ENCODE peak calls at places on chromosomes 12 and 14, in seven cellular contexts. Y is K562, N is HCT116, Q is GM12878, D is GM23338, K is HepG2, C is H1. I is an unnamed sample.

GRCh38 chr12:130126023-130126432 is 36.2 kb upstream of the FZD10 start:
- DNase-seq in Y (peak; percentile 13), N (no peak), Q (no peak), D (peak; percentile 14), K (no peak), C (no peak), I (no peak)

GRCh38 chr14:22847661-22848341 is 11.4 kb downstream of the MMP14 start:
- DNase-seq in Y (no peak), N (no peak), Q (no peak), D (peak; percentile 52), K (no peak), C (peak; percentile 53), I (no peak)

GRCh38 chr14:68820536-68820935 is 27.7 kb upstream of the ZFP36L1 start:
- DNase-seq in Y (no peak), N (no peak), Q (no peak), D (no peak), K (no peak), C (no peak), I (no peak)

GRCh38 chr14:77181603-77182437 is at the start of gene TMEM63C:
- DNase-seq in Y (peak; percentile 20), N (peak; percentile 93), Q (peak; percentile 21), D (peak; percentile 99), K (peak; percentile 29), C (peak; percentile 92), I (no peak)

GRCh38 chr12:67671892-67672291 is 23.3 kb downstream of the DYRK2 start:
- DNase-seq in Y (no peak), N (no peak), Q (no peak), D (no peak), K (no peak), C (no peak), I (no peak)

GRCh38 chr12:99087278-99087677 is 442.2 kb downstream of the APAF1 start:
- DNase-seq in Y (no peak), N (no peak), Q (no peak), D (peak; percentile 67), K (no peak), C (no peak), I (no peak)

GRCh38 chr14:73342670-73343069 is 105.4 kb downstream of the PAPLN start:
- DNase-seq in Y (no peak), N (no peak), Q (no peak), D (no peak), K (no peak), C (no peak), I (no peak)

GRCh38 chr12:76777765-76778216 is 13.9 kb downstream of the ZDHHC17 start:
- DNase-seq in Y (no peak), N (no peak), Q (peak; percentile 53), D (peak; percentile 7), K (no peak), C (no peak), I (no peak)

GRCh38 chr12:64608901-64609542 is 1.3 kb upstream of the RASSF3 start:
- DNase-seq in Y (peak; percentile 55), N (peak; percentile 81), Q (peak; percentile 58), D (peak; percentile 64), K (peak; percentile 58), C (peak; percentile 63), I (peak; percentile 80)

GRCh38 chr12:3342051-3342450 is 149.0 kb upstream of the PRMT8 start:
- DNase-seq in Y (peak; percentile 9), N (no peak), Q (no peak), D (peak; percentile 75), K (no peak), C (no peak), I (peak; percentile 37)

GRCh38 chr14:90087433-90087832 is 25.6 kb downstream of the KCNK13 start:
- DNase-seq in Y (no peak), N (no peak), Q (no peak), D (no peak), K (peak; percentile 74), C (no peak), I (no peak)

GRCh38 chr14:104150201-104151027 is 12.0 kb downstream of the KIF26A start:
- DNase-seq in Y (peak; percentile 24), N (no peak), Q (no peak), D (peak; percentile 83), K (no peak), C (no peak), I (no peak)

GRCh38 chr12:123601602-123602489 is at the start of gene DDX55:
- DNase-seq in Y (peak; percentile 81), N (peak; percentile 64), Q (peak; percentile 23), D (peak; percentile 91), K (peak; percentile 73), C (peak; percentile 86), I (peak; percentile 83)

GRCh38 chr12:113766880-113767878 is 198.9 kb downstream of the RBM19 start:
- DNase-seq in Y (no peak), N (no peak), Q (no peak), D (peak; percentile 25), K (peak; percentile 49), C (no peak), I (no peak)

GRCh38 chr12:108768591-108769500 is 37.5 kb upstream of the CORO1C start:
- DNase-seq in Y (peak; percentile 41), N (peak; percentile 63), Q (peak; percentile 17), D (peak; percentile 80), K (peak; percentile 33), C (peak; percentile 83), I (no peak)

GRCh38 chr12:101671839-101672238 is 25.6 kb upstream of the CHPT1 start:
- DNase-seq in Y (no peak), N (no peak), Q (no peak), D (no peak), K (no peak), C (no peak), I (no peak)

GRCh38 chr12:58750484-58750883 is 169.8 kb downstream of the LRIG3 start:
- DNase-seq in Y (no peak), N (no peak), Q (no peak), D (no peak), K (no peak), C (no peak), I (no peak)

DNA sequence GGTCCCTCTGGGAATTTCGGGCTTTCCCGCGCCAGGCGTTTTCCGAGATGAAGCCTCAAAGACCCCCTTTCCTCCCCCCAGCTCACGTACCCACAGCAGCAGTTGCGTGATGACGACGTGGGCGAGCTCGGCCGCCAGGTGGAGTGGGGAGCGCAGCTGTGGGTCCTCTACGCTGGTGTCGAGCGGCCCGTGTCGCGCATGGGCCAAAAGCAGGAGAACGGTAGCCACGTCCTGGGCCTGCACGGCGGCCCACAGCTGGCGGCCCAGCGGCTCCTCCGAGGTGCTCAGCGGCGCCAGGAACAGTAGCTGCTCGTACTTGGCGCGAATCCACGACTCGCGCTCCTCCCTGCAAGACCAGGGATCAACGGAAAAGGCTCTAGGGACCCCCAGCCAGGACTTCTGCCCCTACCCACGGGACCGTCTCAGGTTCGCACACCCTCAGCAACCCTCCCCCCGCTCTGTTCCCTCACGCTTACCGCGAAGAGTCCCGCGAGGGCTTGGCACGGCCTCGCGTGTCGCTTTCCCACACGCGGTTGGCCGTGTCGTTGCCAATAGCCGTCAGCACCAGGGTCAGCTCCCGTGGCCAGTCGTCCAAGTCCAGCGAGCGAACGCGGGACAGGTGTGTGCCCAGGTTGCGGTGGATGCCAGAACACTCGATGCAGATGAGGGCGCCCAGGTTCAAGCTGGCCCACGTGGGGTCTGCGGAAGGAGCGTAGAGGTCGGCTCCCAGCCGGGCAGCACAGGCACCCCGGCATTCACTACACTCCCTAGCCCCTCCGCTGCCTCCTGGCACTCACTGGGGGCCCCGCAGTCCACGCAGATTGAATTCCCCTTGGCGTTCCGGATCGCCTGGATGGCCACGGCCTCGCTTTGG is 11.4 kb downstream of the AGAP2 start:
- DNase-seq in Y (no peak), N (no peak), Q (no peak), D (peak; percentile 55), K (no peak), C (peak; percentile 77), I (peak; percentile 34)
- TF ChIP-seq POLR2AphosphoS5 in Y (no peak), N (no peak), Q (no peak), D (no peak), K (no peak), C (no peak), I (no peak)

GRCh38 chr12:54029529-54030441 is 1.5 kb downstream of the HOXC6 start:
- DNase-seq in Y (no peak), N (no peak), Q (no peak), D (peak; percentile 64), K (no peak), C (peak; percentile 69), I (no peak)

GRCh38 chr12:54028324-54029201 is at the start of gene HOXC6:
- DNase-seq in Y (peak; percentile 74), N (no peak), Q (no peak), D (peak; percentile 57), K (no peak), C (no peak), I (peak; percentile 15)

GRCh38 chr12:54025507-54026393 is 2.5 kb upstream of the HOXC6 start:
- DNase-seq in Y (no peak), N (no peak), Q (no peak), D (peak; percentile 61), K (no peak), C (no peak), I (no peak)

GRCh38 chr12:54026640-54027441 is 1.4 kb upstream of the HOXC6 start:
- DNase-seq in Y (no peak), N (no peak), Q (no peak), D (no peak), K (no peak), C (no peak), I (no peak)

GRCh38 chr12:54027442-54027786 is 826 bp upstream of the HOXC6 start:
- DNase-seq in Y (no peak), N (no peak), Q (no peak), D (no peak), K (no peak), C (no peak), I (no peak)
- H3K4me1 ChIP-seq in Y (peaks cover 26% of the 10 kb centered on the region), N (no peaks in the 10 kb centered on the region), Q (peaks cover 5% of the 10 kb centered on the region), D (peaks cover 43% of the 10 kb centered on the region), K (no peaks in the 10 kb centered on the region), C (no peaks in the 10 kb centered on the region), I (no peaks in the 10 kb centered on the region)

GRCh38 chr12:6828671-6829531 is 694 bp downstream of the P3H3 start:
- DNase-seq in Y (peak; percentile 72), N (no peak), Q (no peak), D (peak; percentile 89), K (no peak), C (peak; percentile 81), I (no peak)
- TF ChIP-seq EZH2 in Y (no peak), N (no peak), Q (peak; percentile 11), D (no peak), K (no peak), C (no peak), I (no peak)

DNA sequence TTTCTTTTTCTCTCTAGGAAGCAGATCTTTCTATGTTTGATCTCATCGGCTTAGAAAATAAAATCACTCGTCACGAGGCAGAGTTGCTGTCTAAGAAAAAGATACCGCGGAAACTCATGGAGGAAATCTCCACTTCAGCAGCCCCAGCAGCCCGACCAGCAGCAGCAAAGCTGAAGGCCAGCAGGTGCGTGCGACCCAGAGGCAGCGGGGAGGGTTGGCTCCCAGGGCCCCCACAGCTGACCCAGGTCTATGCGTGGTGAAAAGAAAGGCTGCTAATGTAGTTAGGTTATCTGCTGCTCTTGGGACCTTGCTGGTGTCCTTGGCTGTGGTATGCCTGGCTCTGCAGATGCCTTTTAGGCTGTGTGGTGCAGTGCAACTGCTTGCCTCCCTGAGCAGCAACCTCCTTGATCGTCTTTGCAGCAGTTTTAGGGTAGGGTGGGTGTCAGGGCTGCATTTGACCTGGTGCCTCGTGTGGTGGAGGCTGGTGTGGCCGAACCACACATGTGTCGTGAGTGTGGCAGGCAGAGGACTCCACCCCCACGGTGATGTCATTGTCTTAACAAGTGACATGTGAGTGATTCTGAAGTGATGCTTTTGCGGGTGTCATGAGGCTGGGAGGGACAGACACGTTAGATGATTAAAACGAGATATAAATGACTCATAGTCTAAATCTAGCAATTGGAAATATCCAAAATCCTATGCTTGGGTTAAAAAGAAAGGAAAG is 68.6 kb downstream of the EP400 start:
- DNase-seq in Y (peak; percentile 34), N (no peak), Q (no peak), D (no peak), K (no peak), C (no peak), I (no peak)
- TF ChIP-seq POLR2AphosphoS5 in Y (no peak), N (no peak), Q (no peak), D (no peak), K (no peak), C (no peak), I (no peak)